ENCODE peak calls at places on chromosomes 16 and 17, in eight cellular contexts. E is suprapubic skin; P is neural progenitor cell; T is breast epithelium; I is right lobe of liver; Y is heart left ventricle; K is BJ; R is CD8-positive, alpha-beta T cell. O is an unnamed sample. For H3K36me3, the result is how much of the 10 kb centered on the place peaks cover.

GRCh38 chr17:1374426-1375177 is 25.4 kb downstream of the YWHAE start:
- DNase-seq in T (no peak), K (no peak), R (no peak), I (no peak), Y (no peak), E (no peak), P (no peak), O (no peak)

GRCh38 chr17:31147507-31148202 is 52.9 kb downstream of the NF1 start:
- DNase-seq in I (no peak), Y (no peak), R (no peak), T (no peak), E (no peak), K (no peak), P (peak), O (no peak)

GRCh38 chr16:90078594-90078895 is 1.4 kb upstream of the PRDM7 start:
- DNase-seq in T (no peak), E (no peak), P (no peak), Y (no peak), K (no peak), I (no peak), R (no peak), O (no peak)

GRCh38 chr16:29820730-29821662 is 734 bp downstream of the MVP start:
- DNase-seq in P (no peak), K (no peak), E (no peak), T (no peak), R (peak), Y (peak), I (peak), O (no peak)

GRCh38 chr17:7478276-7479138 is 924 bp downstream of the ZBTB4 start:
- DNase-seq in T (no peak), P (peak), R (peak), I (no peak), K (no peak), Y (peak), E (no peak), O (no peak)

GRCh38 chr17:48498168-48498840 is 32.5 kb downstream of the HOXB1 start:
- DNase-seq in T (no peak), P (no peak), Y (no peak), E (no peak), R (no peak), K (no peak), I (no peak), O (no peak)

GRCh38 chr16:15775663-15776304 is 81.0 kb downstream of the MYH11 start:
- DNase-seq in T (no peak), E (no peak), I (no peak), Y (no peak), K (no peak), P (no peak), R (no peak), O (no peak)

GRCh38 chr17:50480142-50480764 is 1.6 kb downstream of the RSAD1 start:
- DNase-seq in K (no peak), Y (no peak), R (no peak), I (no peak), E (no peak), T (no peak), P (no peak), O (no peak)

GRCh38 chr17:62064029-62064790 is 868 bp downstream of the MED13 start:
- DNase-seq in K (no peak), I (no peak), T (no peak), E (no peak), Y (no peak), P (no peak), R (no peak), O (no peak)

GRCh38 chr16:89322381-89323119 is 105.0 kb downstream of the ZNF778 start:
- DNase-seq in E (peak), T (no peak), Y (peak), I (peak), K (no peak), R (no peak), P (peak), O (no peak)

GRCh38 chr17:69474171-69474831 is 59.8 kb downstream of the MAP2K6 start:
- DNase-seq in Y (no peak), E (no peak), I (no peak), K (no peak), P (peak), T (no peak), R (no peak), O (no peak)

GRCh38 chr17:63635313-63635712 is 13.1 kb downstream of the MAP3K3 start:
- DNase-seq in R (no peak), Y (no peak), K (no peak), P (no peak), T (no peak), I (no peak), E (no peak), O (no peak)

GRCh38 chr17:81702934-81703746 is at the start of gene MRPL12:
- DNase-seq in Y (peak), R (peak), T (peak), K (peak), P (peak), E (peak), I (peak), O (peak)

GRCh38 chr16:11547517-11547916 is 39.2 kb downstream of the LITAF start:
- DNase-seq in R (no peak), I (no peak), K (no peak), E (no peak), Y (no peak), T (no peak), P (no peak), O (no peak)

GRCh38 chr16:19094542-19095365 is 19.0 kb upstream of the ITPRIPL2 start:
- DNase-seq in E (no peak), Y (no peak), I (no peak), P (no peak), K (no peak), R (no peak), T (no peak), O (no peak)

GRCh38 chr16:64751906-64752305 is 370.0 kb downstream of the CDH11 start:
- DNase-seq in P (no peak), E (no peak), T (no peak), K (peak), R (no peak), Y (no peak), I (no peak), O (no peak)

GRCh38 chr17:81039854-81040758 is 5.2 kb downstream of the BAIAP2 start:
- DNase-seq in E (no peak), R (no peak), P (no peak), Y (no peak), K (peak), T (no peak), I (no peak), O (no peak)

GRCh38 chr16:84055801-84056634 is 13.4 kb upstream of the SLC38A8 start:
- DNase-seq in T (no peak), I (peak), E (no peak), Y (no peak), R (no peak), P (no peak), K (no peak), O (no peak)

GRCh38 chr17:36144981-36145729 is 31.3 kb downstream of the TBC1D3B start:
- DNase-seq in P (no peak), T (no peak), R (no peak), E (no peak), I (no peak), K (no peak), Y (no peak), O (no peak)

GRCh38 chr17:82047379-82047778 is 4.2 kb downstream of the RFNG start:
- DNase-seq in T (no peak), P (no peak), I (no peak), K (no peak), E (no peak), R (no peak), Y (peak), O (no peak)

GRCh38 chr17:8467527-8467926 is 31.8 kb downstream of the NDEL1 start:
- DNase-seq in R (no peak), K (no peak), P (no peak), E (no peak), I (no peak), Y (no peak), T (no peak), O (no peak)

GRCh38 chr16:55207679-55208294 is 116.2 kb upstream of the IRX6 start:
- DNase-seq in I (no peak), Y (no peak), K (no peak), E (no peak), P (no peak), R (no peak), T (no peak), O (no peak)

GRCh38 chr17:56891751-56892150 is 22.1 kb downstream of the TRIM25 start:
- DNase-seq in K (no peak), I (no peak), E (no peak), P (peak), Y (no peak), R (peak), T (no peak), O (no peak)

GRCh38 chr17:41420134-41420533 is 4.3 kb downstream of the KRT37 start:
- DNase-seq in E (no peak), T (no peak), K (no peak), P (no peak), Y (no peak), R (no peak), I (no peak), O (no peak)

GRCh38 chr17:4854181-4854681 is 21.1 kb downstream of the MINK1 start:
- DNase-seq in Y (no peak), T (no peak), K (no peak), I (no peak), R (no peak), P (no peak), E (no peak), O (no peak)

GRCh38 chr17:78372811-78373210 is 5.6 kb upstream of the PGS1 start:
- DNase-seq in Y (no peak), P (no peak), T (no peak), E (no peak), R (no peak), K (no peak), I (no peak), O (no peak)

GRCh38 chr16:67926181-67926742 is 5.4 kb downstream of the CTRL start:
- DNase-seq in R (no peak), P (no peak), E (no peak), K (no peak), T (peak), Y (peak), I (no peak), O (no peak)
- TF ChIP-seq CTCF in R (no peak), P (peak), E (no peak), K (peak), T (peak), Y (no peak), I (no peak), O (no peak)

DNA sequence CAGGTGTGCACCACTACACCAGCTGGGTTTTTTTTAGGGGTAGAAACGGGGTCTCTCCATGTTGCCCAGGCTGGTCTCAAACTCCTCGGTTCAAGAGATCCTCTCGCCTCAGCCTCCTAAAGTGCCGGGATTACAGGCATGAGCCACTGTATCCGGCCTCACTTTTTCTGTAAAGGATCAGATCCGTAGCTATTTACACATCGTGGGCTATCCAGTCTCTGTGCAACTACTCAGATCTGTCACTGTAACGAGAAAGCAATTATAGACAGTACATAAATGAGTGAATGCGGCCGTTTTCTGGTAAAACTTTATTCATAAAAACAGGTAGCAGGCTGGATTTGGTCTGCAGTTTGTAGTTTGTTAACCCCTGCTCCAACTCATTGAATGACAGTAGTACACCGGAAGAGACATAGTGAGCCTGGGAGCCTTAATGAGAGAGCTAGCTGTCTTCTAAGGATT is 44.5 kb downstream of the VMP1 start:
- DNase-seq in T (no peak), R (no peak), E (no peak), I (no peak), P (no peak), K (no peak), Y (no peak), O (no peak)
- H3K36me3 ChIP-seq in T (under half), R (under half), E (under half), I (under half), P (under half), K (under half), Y (under half), O (under half)

DNA sequence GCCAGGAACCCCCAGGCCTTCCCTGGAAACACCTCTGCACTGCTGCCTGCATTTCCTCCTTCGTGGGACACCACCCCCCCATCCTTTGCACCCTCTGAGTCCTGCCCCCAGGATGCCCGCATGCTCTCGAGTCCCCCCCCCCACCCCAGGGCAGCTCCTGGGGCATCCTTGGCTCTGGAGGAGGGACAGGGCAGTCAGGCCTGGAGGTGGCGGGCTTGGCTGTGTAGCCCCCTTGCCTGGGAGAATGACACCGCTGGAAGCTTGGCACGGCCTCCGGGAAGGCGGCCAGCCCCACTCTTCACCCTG is 98.9 kb upstream of the GSE1 start:
- DNase-seq in I (peak), P (no peak), R (no peak), Y (no peak), E (peak), K (no peak), T (no peak), O (no peak)
- TF ChIP-seq CTCF in I (no peak), P (no peak), R (no peak), Y (no peak), E (no peak), K (peak), T (no peak), O (no peak)

GRCh38 chr17:39792523-39793221 is 54.9 kb downstream of the GRB7 start:
- DNase-seq in P (no peak), I (no peak), R (no peak), E (no peak), Y (no peak), T (no peak), K (no peak), O (no peak)

GRCh38 chr17:39794249-39794970 is 56.7 kb downstream of the GRB7 start:
- DNase-seq in Y (no peak), T (no peak), I (no peak), R (no peak), K (no peak), E (no peak), P (no peak), O (no peak)

GRCh38 chr17:39793473-39793872 is 55.7 kb downstream of the GRB7 start:
- DNase-seq in R (no peak), E (no peak), K (no peak), P (no peak), I (no peak), Y (no peak), T (no peak), O (no peak)

GRCh38 chr17:39787743-39788484 is 50.2 kb downstream of the GRB7 start:
- DNase-seq in R (no peak), E (no peak), I (no peak), P (no peak), Y (no peak), T (no peak), K (no peak), O (no peak)

GRCh38 chr17:39791296-39791992 is 53.7 kb downstream of the GRB7 start:
- DNase-seq in E (no peak), T (no peak), P (peak), R (no peak), I (no peak), K (no peak), Y (no peak), O (no peak)
- H3K36me3 ChIP-seq in E (under half), T (under half), P (under half), R (under half), I (under half), K (under half), Y (under half), O (under half)

GRCh38 chr17:28366605-28367004 is 1.6 kb upstream of the SEBOX start:
- DNase-seq in K (no peak), E (no peak), T (no peak), Y (no peak), R (no peak), P (no peak), I (no peak), O (no peak)
- TF ChIP-seq CTCF in K (no peak), E (no peak), T (no peak), Y (no peak), R (no peak), P (no peak), I (no peak), O (peak)